ENCODE peak calls at places on chromosomes 2 and 18, in six cellular contexts. One of them, this sample, is unnamed.

GRCh38 chr2:43024515-43024962 is 201.9 kb downstream of the ZFP36L2 start:
- DNase-seq in A549: peak; percentile 78
- DNase-seq in nephron progenitor cell: peak; percentile 80
- DNase-seq in NCI-H2029: no peak
- DNase-seq in MV-4-11: peak; percentile 13
- DNase-seq in cardiac septum: no peak
- DNase-seq in this sample: no peak

GRCh38 chr2:127427376-127428056 is 9.3 kb downstream of the PROC start:
- DNase-seq in MV-4-11: no peak
- DNase-seq in A549: no peak
- DNase-seq in cardiac septum: no peak
- DNase-seq in NCI-H2029: no peak
- DNase-seq in nephron progenitor cell: no peak
- DNase-seq in this sample: no peak

GRCh38 chr18:2134364-2134763 is 436.9 kb downstream of the METTL4 start:
- DNase-seq in nephron progenitor cell: no peak
- DNase-seq in A549: no peak
- DNase-seq in NCI-H2029: no peak
- DNase-seq in MV-4-11: no peak
- DNase-seq in cardiac septum: no peak
- DNase-seq in this sample: no peak

GRCh38 chr2:71613566-71613952 is 160.2 kb downstream of the DYSF start:
- DNase-seq in A549: no peak
- DNase-seq in NCI-H2029: no peak
- DNase-seq in nephron progenitor cell: no peak
- DNase-seq in cardiac septum: peak; percentile 7
- DNase-seq in MV-4-11: no peak
- DNase-seq in this sample: no peak

GRCh38 chr2:54206596-54206995 is 49.4 kb downstream of the TSPYL6 start:
- DNase-seq in NCI-H2029: no peak
- DNase-seq in A549: peak; percentile 45
- DNase-seq in nephron progenitor cell: no peak
- DNase-seq in cardiac septum: no peak
- DNase-seq in MV-4-11: peak; percentile 6
- DNase-seq in this sample: peak; percentile 57

GRCh38 chr2:136327162-136327852 is 209.4 kb upstream of the CXCR4 start:
- DNase-seq in nephron progenitor cell: no peak
- DNase-seq in A549: no peak
- DNase-seq in MV-4-11: peak; percentile 34
- DNase-seq in cardiac septum: no peak
- DNase-seq in NCI-H2029: no peak
- DNase-seq in this sample: peak; percentile 8

GRCh38 chr2:240987588-240987987 is 10.8 kb upstream of the SNED1 start:
- DNase-seq in nephron progenitor cell: no peak
- DNase-seq in A549: no peak
- DNase-seq in MV-4-11: no peak
- DNase-seq in cardiac septum: peak; percentile 77
- DNase-seq in NCI-H2029: no peak
- DNase-seq in this sample: no peak

GRCh38 chr18:79583984-79584401 is 95.6 kb upstream of the CTDP1 start:
- DNase-seq in A549: no peak
- DNase-seq in MV-4-11: peak; percentile 5
- DNase-seq in cardiac septum: no peak
- DNase-seq in nephron progenitor cell: no peak
- DNase-seq in NCI-H2029: no peak
- DNase-seq in this sample: no peak

GRCh38 chr18:66900837-66901236 is 296.9 kb upstream of the CDH19 start:
- DNase-seq in MV-4-11: no peak
- DNase-seq in NCI-H2029: no peak
- DNase-seq in nephron progenitor cell: no peak
- DNase-seq in cardiac septum: no peak
- DNase-seq in A549: no peak
- DNase-seq in this sample: no peak

GRCh38 chr18:77059294-77059916 is 73.2 kb downstream of the MBP start:
- DNase-seq in NCI-H2029: no peak
- DNase-seq in cardiac septum: no peak
- DNase-seq in MV-4-11: peak; percentile 80
- DNase-seq in A549: peak; percentile 44
- DNase-seq in nephron progenitor cell: peak; percentile 34
- DNase-seq in this sample: peak; percentile 17

GRCh38 chr18:48342125-48342524 is 67.1 kb downstream of the ZBTB7C start:
- DNase-seq in cardiac septum: no peak
- DNase-seq in nephron progenitor cell: no peak
- DNase-seq in MV-4-11: no peak
- DNase-seq in A549: no peak
- DNase-seq in NCI-H2029: peak; percentile 60
- DNase-seq in this sample: no peak

GRCh38 chr2:239013670-239013960 is 165.7 kb downstream of the TWIST2 start:
- DNase-seq in nephron progenitor cell: no peak
- DNase-seq in NCI-H2029: no peak
- DNase-seq in cardiac septum: no peak
- DNase-seq in A549: no peak
- DNase-seq in MV-4-11: no peak
- DNase-seq in this sample: no peak

GRCh38 chr2:121197369-121198091 is 87.5 kb downstream of the TFCP2L1 start:
- DNase-seq in nephron progenitor cell: no peak
- DNase-seq in cardiac septum: peak; percentile 87
- DNase-seq in MV-4-11: peak; percentile 77
- DNase-seq in A549: no peak
- DNase-seq in NCI-H2029: no peak
- DNase-seq in this sample: no peak

GRCh38 chr2:173854840-173855239 is 110.3 kb downstream of the SP3 start:
- DNase-seq in cardiac septum: no peak
- DNase-seq in A549: peak; percentile 9
- DNase-seq in MV-4-11: peak; percentile 16
- DNase-seq in NCI-H2029: peak; percentile 35
- DNase-seq in nephron progenitor cell: no peak
- DNase-seq in this sample: peak; percentile 20